ENCODE peak calls at places on chromosomes 5 and 9, in five cellular contexts. Z, E, O, Y and J are unnamed samples.

GRCh38 chr9:99158629-99159028 is 53.7 kb downstream of the TGFBR1 start:
- DNase-seq in Z (no peak), E (no peak), O (no peak), Y (no peak), J (no peak)

GRCh38 chr5:145921211-145921610 is 15.2 kb upstream of the SH3RF2 start:
- DNase-seq in Z (no peak), E (peak), O (no peak), Y (peak), J (peak)

GRCh38 chr9:78366827-78367226 is 69.9 kb downstream of the PSAT1 start:
- DNase-seq in Z (no peak), E (no peak), O (no peak), Y (peak), J (no peak)

GRCh38 chr9:75893096-75893495 is 2.6 kb downstream of the PCSK5 start:
- DNase-seq in Z (no peak), E (no peak), O (no peak), Y (no peak), J (peak)

GRCh38 chr5:1182633-1183423 is 18.6 kb upstream of the SLC6A19 start:
- DNase-seq in Z (no peak), E (no peak), O (no peak), Y (no peak), J (no peak)

GRCh38 chr5:72110401-72111013 is 3.2 kb downstream of the MAP1B start:
- DNase-seq in Z (no peak), E (no peak), O (no peak), Y (peak), J (peak)

GRCh38 chr5:56512314-56512996 is 279.3 kb upstream of the ANKRD55 start:
- DNase-seq in Z (no peak), E (no peak), O (no peak), Y (no peak), J (peak)

GRCh38 chr5:32713396-32714381 is 2.6 kb downstream of the NPR3 start:
- DNase-seq in Z (no peak), E (peak), O (no peak), Y (peak), J (peak)

GRCh38 chr9:107504585-107505455 is 15.3 kb upstream of the KLF4 start:
- DNase-seq in Z (no peak), E (peak), O (peak), Y (peak), J (peak)

GRCh38 chr5:34059997-34060396 is 17.0 kb upstream of the C1QTNF3 start:
- DNase-seq in Z (no peak), E (peak), O (no peak), Y (no peak), J (no peak)

GRCh38 chr9:121288874-121289553 is 21.1 kb downstream of the GSN start:
- DNase-seq in Z (peak), E (peak), O (peak), Y (peak), J (peak)

GRCh38 chr5:74275204-74275992 is 365.1 kb downstream of the ENC1 start:
- DNase-seq in Z (peak), E (no peak), O (no peak), Y (peak), J (peak)

GRCh38 chr5:1480217-1480616 is 35.0 kb upstream of the SLC6A3 start:
- DNase-seq in Z (no peak), E (no peak), O (peak), Y (no peak), J (peak)

GRCh38 chr9:129309041-129309430 is 131.0 kb upstream of the IER5L start:
- DNase-seq in Z (no peak), E (no peak), O (peak), Y (no peak), J (no peak)

GRCh38 chr5:149466457-149466972 is 84.7 kb downstream of the CSNK1A1 start:
- DNase-seq in Z (peak), E (peak), O (no peak), Y (peak), J (peak)

GRCh38 chr5:7823601-7824000 is 27.3 kb downstream of the CFAP90 start:
- DNase-seq in Z (no peak), E (no peak), O (no peak), Y (no peak), J (no peak)

GRCh38 chr9:96241391-96241809 is 60.6 kb downstream of the HSD17B3 start:
- DNase-seq in Z (no peak), E (no peak), O (no peak), Y (peak), J (no peak)

GRCh38 chr9:80320916-80321315 is 749.2 kb downstream of the TLE4 start:
- DNase-seq in Z (no peak), E (peak), O (no peak), Y (peak), J (no peak)

GRCh38 chr5:150670961-150671337 is 9.9 kb downstream of the MYOZ3 start:
- DNase-seq in Z (no peak), E (no peak), O (peak), Y (no peak), J (no peak)

GRCh38 chr5:150672884-150673275 is 11.8 kb downstream of the MYOZ3 start:
- DNase-seq in Z (no peak), E (no peak), O (peak), Y (no peak), J (no peak)

GRCh38 chr5:150672237-150672883 is 11.3 kb downstream of the MYOZ3 start:
- DNase-seq in Z (peak), E (no peak), O (peak), Y (peak), J (no peak)

GRCh38 chr5:150670275-150670960 is 9.4 kb downstream of the MYOZ3 start:
- DNase-seq in Z (no peak), E (no peak), O (peak), Y (no peak), J (no peak)

DNA sequence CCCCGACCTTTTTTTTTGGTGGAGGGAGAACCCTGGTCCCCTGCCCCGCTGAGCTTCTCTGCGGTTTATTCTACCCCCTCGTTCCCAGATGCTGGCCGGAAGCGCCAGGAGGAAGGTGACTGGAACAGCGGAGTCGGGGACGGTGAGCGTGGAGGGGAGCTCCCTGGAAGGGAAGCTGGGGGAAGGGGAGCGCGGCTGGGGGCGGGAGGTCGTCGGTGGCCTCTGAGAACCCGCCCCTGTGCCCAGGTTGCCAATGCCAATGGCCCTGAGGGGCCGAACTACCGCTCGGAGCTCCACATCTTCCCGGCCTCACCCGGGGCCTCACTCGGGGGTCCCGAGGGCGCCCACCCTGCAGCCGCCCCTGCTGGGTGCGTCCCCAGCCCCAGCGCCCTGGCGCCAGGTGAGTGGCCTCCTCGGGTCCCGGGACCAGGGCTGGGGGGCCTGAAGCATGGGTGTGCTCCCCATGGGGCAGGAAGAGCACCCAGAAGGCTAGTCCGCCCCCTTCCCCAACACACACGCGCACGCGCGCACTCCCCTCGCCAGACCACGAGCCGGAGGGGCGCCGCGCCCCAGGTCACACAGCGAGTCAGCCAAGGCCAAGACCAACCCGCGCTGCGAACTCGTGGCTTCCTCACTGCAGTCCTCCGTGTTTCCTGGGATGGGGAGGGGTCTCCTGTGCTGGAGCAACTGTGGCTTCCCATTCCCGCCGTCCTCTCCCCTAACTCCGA is 10.6 kb downstream of the MYOZ3 start:
- DNase-seq in Z (no peak), E (no peak), O (no peak), Y (no peak), J (no peak)
- H3K4me3 ChIP-seq in Z (peak), E (peak), O (peak), Y (peak), J (peak)

DNA sequence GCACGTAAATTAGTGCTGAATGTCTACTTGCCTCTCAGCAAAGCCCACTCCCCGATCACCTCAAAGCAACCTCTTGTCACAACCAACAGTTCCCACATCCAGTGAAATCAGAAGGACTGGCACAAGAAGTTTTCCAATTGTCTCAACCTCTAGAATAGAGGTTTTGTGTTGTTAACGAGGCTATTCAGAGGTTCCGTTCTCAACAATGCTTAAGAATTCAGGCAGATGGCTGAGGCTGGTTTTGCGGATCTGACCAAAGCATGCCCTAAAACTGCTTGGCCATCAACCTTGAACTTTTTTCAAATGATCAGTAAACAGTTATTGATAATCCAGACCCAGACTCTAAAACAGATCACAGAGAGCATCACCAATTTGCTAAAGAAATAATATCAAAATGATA is 52.9 kb downstream of the MAPKAP1 start:
- DNase-seq in Z (no peak), E (no peak), O (no peak), Y (no peak), J (no peak)
- H3K4me3 ChIP-seq in Z (no peak), E (no peak), O (no peak), Y (no peak), J (no peak)

DNA sequence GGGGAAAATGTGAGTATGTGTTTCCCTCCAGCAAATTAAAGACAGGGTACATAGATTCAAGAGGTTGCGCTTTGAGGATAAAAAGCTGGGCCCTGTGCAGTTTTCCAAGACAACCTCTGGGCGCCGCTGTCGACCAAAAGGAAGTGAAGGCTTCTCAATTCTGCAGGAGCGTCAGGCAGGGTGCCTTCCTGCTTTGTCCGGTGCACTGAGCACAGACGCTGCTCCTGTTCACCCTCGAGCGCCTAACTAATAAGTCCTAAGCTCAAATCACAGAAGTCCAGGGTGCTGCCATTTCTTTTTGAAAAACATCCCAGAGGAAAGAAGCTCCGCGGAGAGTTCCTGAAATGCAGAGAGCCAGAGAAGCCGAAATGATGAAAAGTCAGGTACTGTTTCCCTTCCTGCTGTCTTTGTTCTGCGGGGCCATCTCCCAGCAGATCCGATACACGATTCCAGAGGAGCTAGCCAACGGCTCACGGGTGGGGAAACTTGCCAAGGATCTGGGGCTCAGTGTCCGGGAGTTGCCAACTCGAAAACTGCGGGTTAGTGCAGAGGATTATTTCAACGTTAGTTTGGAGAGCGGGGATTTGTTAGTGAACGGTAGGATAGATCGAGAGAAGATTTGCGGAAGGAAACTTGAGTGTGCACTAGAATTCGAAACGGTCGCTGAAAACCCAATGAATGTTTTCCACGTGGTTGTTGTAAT is at the start of gene PCDHGB1:
- DNase-seq in Z (peak), E (peak), O (no peak), Y (peak), J (peak)
- H3K4me3 ChIP-seq in Z (peak), E (peak), O (no peak), Y (peak), J (peak)

DNA sequence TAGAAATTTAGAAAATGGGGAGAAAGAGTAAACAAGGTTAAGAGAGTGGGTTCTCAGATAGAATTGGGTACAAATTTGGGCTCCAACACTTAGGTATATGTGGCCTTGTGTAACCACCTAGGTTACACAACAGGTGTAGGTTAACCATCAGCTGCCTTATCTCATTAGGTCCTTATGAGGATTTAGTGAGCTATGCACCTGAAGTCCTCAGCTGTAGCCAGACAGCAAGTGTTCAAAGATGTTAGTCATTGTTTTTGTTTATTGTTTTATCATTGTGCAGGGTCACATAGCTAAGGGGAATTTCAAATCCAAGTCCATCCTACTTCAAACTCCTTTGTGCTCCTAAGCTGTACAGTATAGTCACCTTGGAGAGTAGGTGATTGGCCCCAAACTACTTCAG is 970 bp upstream of the TRIM32 start:
- DNase-seq in Z (no peak), E (peak), O (no peak), Y (no peak), J (no peak)
- H3K4me3 ChIP-seq in Z (peak), E (no peak), O (no peak), Y (peak), J (no peak)

DNA sequence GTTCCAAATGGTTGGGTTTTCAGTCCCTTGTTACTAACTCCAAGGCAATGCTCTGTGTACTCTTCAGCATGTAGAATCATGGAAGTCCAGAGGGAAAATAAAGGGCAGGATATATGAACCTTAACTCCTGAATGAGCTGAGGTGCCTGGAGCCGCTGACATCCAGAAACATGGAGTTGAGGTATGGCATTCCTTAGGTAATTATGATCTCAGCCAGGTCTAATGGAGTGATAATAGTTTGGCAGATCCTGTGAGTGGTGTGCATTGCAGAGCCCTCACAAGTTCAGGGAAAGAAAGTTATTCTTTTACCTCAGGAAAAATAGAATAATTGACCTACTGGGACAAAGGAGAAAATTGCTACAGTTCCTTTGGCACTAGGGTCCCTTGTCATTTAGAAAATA is 369.1 kb downstream of the ZNF608 start:
- DNase-seq in Z (no peak), E (no peak), O (no peak), Y (no peak), J (no peak)
- H3K4me3 ChIP-seq in Z (no peak), E (no peak), O (no peak), Y (no peak), J (no peak)

GRCh38 chr9:132849168-132849831 is 28.8 kb downstream of the AK8 start:
- DNase-seq in Z (no peak), E (no peak), O (no peak), Y (no peak), J (no peak)
- H3K4me3 ChIP-seq in Z (no peak), E (no peak), O (no peak), Y (no peak), J (no peak)

GRCh38 chr9:98085955-98086354 is 29.4 kb downstream of the NANS start:
- DNase-seq in Z (no peak), E (no peak), O (no peak), Y (no peak), J (peak)

GRCh38 chr9:98086461-98086860 is 29.9 kb downstream of the NANS start:
- DNase-seq in Z (no peak), E (no peak), O (no peak), Y (no peak), J (no peak)

GRCh38 chr9:98085058-98085457 is 28.5 kb downstream of the NANS start:
- DNase-seq in Z (no peak), E (no peak), O (no peak), Y (no peak), J (no peak)

GRCh38 chr9:98084396-98084795 is 27.9 kb downstream of the NANS start:
- DNase-seq in Z (no peak), E (no peak), O (no peak), Y (no peak), J (peak)

DNA sequence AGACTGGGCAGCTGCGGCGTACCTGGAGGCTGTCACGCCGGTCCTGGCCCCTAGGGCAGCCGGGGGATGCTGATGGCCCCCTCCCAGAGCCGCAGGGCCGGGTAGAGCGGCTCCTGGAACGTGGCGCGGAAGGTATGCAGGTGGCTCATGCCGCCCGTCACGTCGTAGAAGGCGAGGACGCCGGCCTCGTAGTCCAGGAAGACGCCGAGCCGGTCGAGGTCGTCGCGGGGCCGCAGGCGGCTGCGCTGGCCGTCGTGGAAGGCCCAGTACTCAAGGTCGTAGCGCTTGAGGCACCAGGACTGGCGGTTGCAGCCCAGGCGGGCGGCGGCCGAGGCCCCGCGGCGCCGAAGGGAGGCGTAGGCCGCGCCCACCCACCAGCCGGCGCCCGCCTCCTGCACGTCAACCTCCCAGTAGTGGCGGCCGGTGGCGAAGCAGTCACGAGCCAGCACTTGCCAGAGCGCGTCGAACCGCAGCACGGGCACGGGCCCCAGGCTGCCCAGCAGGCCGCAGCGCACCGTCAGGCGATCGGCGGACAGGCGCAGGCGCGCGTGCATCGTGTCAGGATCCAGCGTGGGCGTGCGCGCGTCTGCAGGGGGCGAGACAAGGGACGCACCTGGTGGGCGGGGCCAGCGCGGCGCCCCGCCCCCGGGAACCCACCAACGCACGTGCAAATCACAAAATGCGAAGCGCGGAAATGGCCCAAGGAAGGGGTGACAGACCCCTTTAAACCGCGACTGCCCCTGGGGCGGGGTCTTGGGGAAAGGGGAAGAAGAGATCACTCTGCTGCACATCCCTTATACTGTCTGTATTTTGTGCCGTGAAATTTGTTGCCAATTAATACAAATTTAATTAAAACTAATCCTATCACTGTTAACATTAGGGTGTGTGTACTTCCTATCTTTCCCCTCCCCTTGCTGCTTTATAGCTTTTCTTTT is 31.2 kb downstream of the NANS start:
- DNase-seq in Z (peak), E (peak), O (no peak), Y (peak), J (peak)
- H3K4me3 ChIP-seq in Z (peak), E (peak), O (peak), Y (peak), J (peak)

GRCh38 chr5:176133289-176133870 is 104.8 kb upstream of the SIMC1 start:
- DNase-seq in Z (no peak), E (no peak), O (no peak), Y (no peak), J (no peak)
- H3K4me3 ChIP-seq in Z (no peak), E (no peak), O (no peak), Y (no peak), J (no peak)